ENCODE peak calls at places on chromosomes 11 and 22, in nine cellular contexts. P, E, T, M, Z, S, X, O and G are unnamed samples.

GRCh38 chr11:28447226-28447625 is 339.0 kb downstream of the METTL15 start:
- DNase-seq in M (no peak), Z (peak; percentile 7), O (no peak), X (no peak), P (peak; percentile 17), E (peak; percentile 33), S (no peak), T (no peak), G (peak; percentile 60)

GRCh38 chr11:34860518-34860917 is 55.7 kb downstream of the APIP start:
- DNase-seq in O (no peak), X (no peak), S (no peak), M (no peak), T (no peak), Z (no peak), E (no peak), P (no peak), G (no peak)

GRCh38 chr22:42844756-42845155 is 12.3 kb downstream of the ARFGAP3 start:
- DNase-seq in T (no peak), M (no peak), E (peak; percentile 48), S (no peak), Z (peak; percentile 46), X (peak; percentile 39), P (peak; percentile 25), O (no peak), G (no peak)

GRCh38 chr22:20615021-20615420 is 107.6 kb downstream of the MED15 start:
- DNase-seq in S (no peak), Z (no peak), O (no peak), E (no peak), M (no peak), T (no peak), X (peak; percentile 39), P (no peak), G (no peak)

GRCh38 chr11:126544311-126545056 is 189.0 kb downstream of the ST3GAL4 start:
- DNase-seq in S (peak; percentile 10), T (no peak), O (no peak), M (peak; percentile 9), Z (peak; percentile 8), X (peak; percentile 14), E (peak; percentile 21), P (peak; percentile 27), G (peak; percentile 73)

GRCh38 chr22:27583930-27584329 is 217.6 kb downstream of the MN1 start:
- DNase-seq in M (no peak), E (no peak), X (peak; percentile 46), Z (no peak), O (no peak), S (no peak), T (no peak), P (no peak), G (no peak)

GRCh38 chr22:24994070-24994763 is 41.7 kb downstream of the KIAA1671 start:
- DNase-seq in M (peak; percentile 87), O (no peak), T (peak; percentile 58), Z (no peak), X (peak; percentile 98), P (peak; percentile 62), S (no peak), E (no peak), G (peak; percentile 46)

GRCh38 chr11:1152316-1153104 is 5.2 kb upstream of the MUC5AC start:
- DNase-seq in O (no peak), M (no peak), Z (peak; percentile 21), T (peak; percentile 72), X (no peak), P (peak; percentile 14), E (peak; percentile 15), S (no peak), G (peak; percentile 59)

GRCh38 chr11:116294630-116295029 is 478.2 kb downstream of the BUD13 start:
- DNase-seq in O (no peak), P (no peak), S (no peak), Z (no peak), X (peak; percentile 25), E (no peak), M (no peak), T (no peak), G (peak; percentile 33)

GRCh38 chr22:21921729-21922128 is 30.9 kb downstream of the PPM1F start:
- DNase-seq in X (no peak), T (no peak), P (no peak), S (peak; percentile 85), Z (no peak), E (no peak), O (no peak), M (no peak), G (no peak)

GRCh38 chr22:27885977-27886842 is 32.8 kb downstream of the PITPNB start:
- DNase-seq in M (peak; percentile 39), S (peak; percentile 39), P (peak; percentile 67), X (peak; percentile 72), Z (peak; percentile 94), T (peak; percentile 51), O (peak; percentile 31), E (peak; percentile 62), G (peak; percentile 78)

GRCh38 chr11:36741515-36741914 is 143.5 kb upstream of the RAG2 start:
- DNase-seq in M (no peak), T (no peak), P (peak; percentile 15), X (no peak), Z (no peak), O (no peak), E (no peak), S (no peak), G (no peak)

GRCh38 chr11:65454696-65455456 is 32.3 kb downstream of the NEAT1 start:
- DNase-seq in O (peak; percentile 89), M (peak; percentile 95), Z (peak; percentile 85), E (peak; percentile 91), X (peak; percentile 69), S (peak; percentile 91), T (peak; percentile 92), P (peak; percentile 83), G (peak; percentile 90)

GRCh38 chr11:117424781-117425180 is 97.1 kb downstream of the CEP164 start:
- DNase-seq in O (no peak), S (no peak), X (no peak), T (no peak), M (no peak), Z (no peak), E (peak; percentile 38), P (peak; percentile 43), G (no peak)

GRCh38 chr11:73163638-73164174 is 21.6 kb upstream of the FCHSD2 start:
- DNase-seq in X (peak; percentile 18), T (no peak), Z (no peak), E (no peak), O (no peak), S (no peak), M (no peak), P (no peak), G (no peak)

GRCh38 chr11:117026593-117027330 is 71.5 kb downstream of the SIK3 start:
- DNase-seq in E (peak; percentile 65), M (no peak), O (no peak), X (peak; percentile 86), S (no peak), Z (peak; percentile 90), T (no peak), P (peak; percentile 64), G (peak; percentile 71)

GRCh38 chr22:23058481-23059336 is 11.6 kb upstream of the GNAZ start:
- DNase-seq in P (no peak), O (peak; percentile 10), E (no peak), T (peak; percentile 11), S (no peak), X (no peak), Z (no peak), M (no peak), G (no peak)

GRCh38 chr22:36141481-36141880 is 19.1 kb downstream of the APOL3 start:
- DNase-seq in E (no peak), P (no peak), S (no peak), T (no peak), X (no peak), M (no peak), Z (no peak), O (no peak), G (no peak)

GRCh38 chr11:106234794-106235193 is 157.3 kb downstream of the AASDHPPT start:
- DNase-seq in Z (no peak), P (no peak), M (no peak), T (no peak), E (no peak), S (no peak), X (no peak), O (no peak), G (no peak)

GRCh38 chr11:133408936-133409335 is 123.4 kb downstream of the OPCML start:
- DNase-seq in X (no peak), S (no peak), P (no peak), Z (no peak), M (no peak), E (no peak), T (no peak), O (no peak), G (no peak)

DNA sequence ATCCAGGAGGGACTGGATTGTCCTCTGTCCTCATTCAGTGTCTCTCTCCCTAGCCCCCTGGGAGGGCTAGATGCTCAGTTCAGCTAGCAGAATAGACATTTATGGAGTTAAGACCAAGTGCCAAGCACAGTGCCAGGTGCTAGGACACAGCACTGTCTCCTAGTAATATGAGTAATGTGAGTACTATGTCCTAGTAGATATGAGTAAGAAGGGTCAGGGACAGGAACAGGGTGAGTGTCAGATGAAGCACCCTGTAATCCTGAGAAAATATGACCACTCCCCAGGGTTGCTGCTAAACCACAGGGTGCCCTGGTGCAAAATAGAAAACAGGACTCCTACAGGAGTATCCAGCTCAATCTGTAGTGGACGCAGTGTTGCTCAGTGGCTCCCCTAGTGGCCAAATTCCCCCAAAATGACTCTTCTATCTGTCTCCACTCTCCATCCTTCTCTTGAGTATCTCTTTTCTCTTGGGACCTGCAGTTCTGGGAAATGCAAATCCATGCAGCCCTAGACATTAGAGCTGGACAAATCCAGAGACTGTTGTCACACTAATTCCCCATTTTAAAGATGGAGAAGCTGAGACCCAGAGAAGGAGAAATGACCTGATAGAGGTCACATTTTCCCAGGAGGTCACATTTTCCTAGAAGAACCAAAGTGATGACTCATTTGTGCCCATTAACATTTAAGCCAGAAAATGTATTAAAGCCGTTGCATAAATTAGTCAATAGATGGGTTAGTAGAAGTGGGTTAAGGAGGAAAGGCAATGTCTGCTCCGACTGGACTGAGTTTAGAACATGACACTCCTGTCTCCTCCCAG is 214.3 kb downstream of the NXPE2 start:
- DNase-seq in S (no peak), M (no peak), X (no peak), P (no peak), T (no peak), O (no peak), E (no peak), Z (no peak), G (no peak)
- TF ChIP-seq CTCF in S (no peak), M (no peak), X (no peak), P (no peak), T (no peak), O (no peak), E (peak; percentile 19), Z (peak; percentile 17), G (peak; percentile 19)

GRCh38 chr11:44878696-44879095 is 72.0 kb downstream of the TP53I11 start:
- DNase-seq in O (no peak), P (no peak), X (no peak), E (no peak), Z (no peak), T (no peak), S (no peak), M (no peak), G (no peak)
- H3K4me3 ChIP-seq in O (no peak overlapping the region), P (no peak overlapping the region), X (no peak overlapping the region), E (no peak overlapping the region), Z (no peak overlapping the region), T (no peak overlapping the region), S (no peak overlapping the region), M (no peak overlapping the region), G (no peak overlapping the region)

GRCh38 chr22:19036523-19037273 is 85.5 kb downstream of the DGCR2 start:
- DNase-seq in X (no peak), P (no peak), E (peak; percentile 13), O (no peak), Z (peak; percentile 12), T (no peak), S (no peak), M (no peak), G (no peak)
- TF ChIP-seq CTCF in X (no peak), P (peak; percentile 3), E (peak; percentile 4), O (no peak), Z (peak; percentile 23), T (no peak), S (no peak), M (no peak), G (peak; percentile 16)

GRCh38 chr22:17476838-17477237 is 86.5 kb upstream of the SLC25A18 start:
- DNase-seq in X (peak; percentile 11), O (no peak), P (peak; percentile 5), Z (peak; percentile 66), S (no peak), E (no peak), M (no peak), T (no peak), G (no peak)
- H3K4me3 ChIP-seq in X (no peak overlapping the region), O (no peak overlapping the region), P (no peak overlapping the region), Z (no peak overlapping the region), S (no peak overlapping the region), E (peak overlapping the region; percentile 9), M (no peak overlapping the region), T (no peak overlapping the region), G (no peak overlapping the region)